ENCODE peak calls at places on chromosomes 2 and 18, in six cellular contexts. T is AG09319; O is GM03348; Q is stimulated activated CD4-positive, alpha-beta T cell treated with anti-CD3 and anti-CD28 coated beads, Interleukin-4, amount 100 ng/mL, for 1 hour; B is AG04449; I is CD8-positive, alpha-beta T cell. L is an unnamed sample.

GRCh38 chr2:167191588-167191987 is 303.3 kb downstream of the XIRP2 start:
- DNase-seq in T (no peak), O (no peak), Q (no peak), B (no peak), I (no peak), L (no peak)

GRCh38 chr18:25826377-25826776 is 264.0 kb downstream of the SS18 start:
- DNase-seq in T (no peak), O (no peak), Q (no peak), B (no peak), I (no peak), L (no peak)

GRCh38 chr2:176169181-176169580 is 12.1 kb downstream of the HOXD3 start:
- DNase-seq in T (no peak), O (no peak), Q (no peak), B (no peak), I (no peak), L (no peak)

GRCh38 chr2:159855153-159856140 is 57.4 kb upstream of the CD302 start:
- DNase-seq in T (no peak), O (no peak), Q (no peak), B (no peak), I (no peak), L (no peak)

GRCh38 chr2:239171643-239172042 is 229.2 kb downstream of the HDAC4 start:
- DNase-seq in T (no peak), O (no peak), Q (no peak), B (no peak), I (no peak), L (no peak)

GRCh38 chr2:134866498-134867099 is 28.2 kb downstream of the ACMSD start:
- DNase-seq in T (no peak), O (no peak), Q (no peak), B (peak; percentile 17), I (no peak), L (no peak)

GRCh38 chr18:78085241-78086185 is 835.9 kb downstream of the GALR1 start:
- DNase-seq in T (no peak), O (no peak), Q (no peak), B (no peak), I (no peak), L (no peak)

GRCh38 chr2:196434217-196434616 is 205.3 kb upstream of the CCDC150 start:
- DNase-seq in T (no peak), O (no peak), Q (no peak), B (no peak), I (no peak), L (no peak)

GRCh38 chr2:215745316-215745715 is 268.0 kb downstream of the MREG start:
- DNase-seq in T (no peak), O (no peak), Q (no peak), B (no peak), I (no peak), L (no peak)

GRCh38 chr2:36770542-36771287 is 74.2 kb downstream of the VIT start:
- DNase-seq in T (no peak), O (peak; percentile 61), Q (peak; percentile 26), B (no peak), I (no peak), L (peak; percentile 95)

GRCh38 chr2:134140251-134140661 is 113.6 kb upstream of the MGAT5 start:
- DNase-seq in T (no peak), O (no peak), Q (no peak), B (no peak), I (no peak), L (no peak)

GRCh38 chr18:56374005-56374655 is 264.3 kb downstream of the TXNL1 start:
- DNase-seq in T (no peak), O (no peak), Q (no peak), B (no peak), I (no peak), L (no peak)

GRCh38 chr2:96129528-96130120 is 8.7 kb downstream of the ASTL start:
- DNase-seq in T (no peak), O (no peak), Q (no peak), B (no peak), I (no peak), L (no peak)

GRCh38 chr2:1990151-1990589 is 245.9 kb upstream of the PXDN start:
- DNase-seq in T (no peak), O (no peak), Q (no peak), B (no peak), I (no peak), L (no peak)

GRCh38 chr2:37602040-37602439 is 69.4 kb downstream of the CDC42EP3 start:
- DNase-seq in T (no peak), O (no peak), Q (no peak), B (no peak), I (no peak), L (no peak)

GRCh38 chr2:3168230-3168891 is 209.3 kb downstream of the EIPR1 start:
- DNase-seq in T (peak; percentile 22), O (peak; percentile 83), Q (no peak), B (peak; percentile 19), I (no peak), L (peak; percentile 92)

GRCh38 chr2:74286725-74287124 is 56.5 kb downstream of the SLC4A5 start:
- DNase-seq in T (no peak), O (no peak), Q (no peak), B (no peak), I (no peak), L (no peak)

GRCh38 chr2:109239720-109240119 is 110.7 kb downstream of the SH3RF3 start:
- DNase-seq in T (no peak), O (no peak), Q (no peak), B (peak; percentile 28), I (peak; percentile 36), L (peak; percentile 61)

GRCh38 chr2:234137400-234138014 is 87.0 kb downstream of the SPP2 start:
- DNase-seq in T (no peak), O (peak; percentile 38), Q (no peak), B (no peak), I (no peak), L (peak; percentile 80)

GRCh38 chr18:41545091-41545888 is 409.7 kb upstream of the PIK3C3 start:
- DNase-seq in T (no peak), O (no peak), Q (no peak), B (no peak), I (no peak), L (no peak)

GRCh38 chr18:36655074-36655473 is 173.7 kb downstream of the TPGS2 start:
- DNase-seq in T (no peak), O (no peak), Q (no peak), B (no peak), I (no peak), L (no peak)

GRCh38 chr2:215441560-215442391 is 5.9 kb upstream of the FN1 start:
- DNase-seq in T (peak; percentile 69), O (no peak), Q (no peak), B (no peak), I (no peak), L (no peak)

GRCh38 chr2:10839813-10840212 is 27.2 kb upstream of the PDIA6 start:
- DNase-seq in T (no peak), O (peak; percentile 35), Q (no peak), B (no peak), I (no peak), L (peak; percentile 54)

GRCh38 chr2:152335016-152335850 is at the start of gene FMNL2:
- DNase-seq in T (no peak), O (peak; percentile 93), Q (peak; percentile 43), B (no peak), I (no peak), L (peak; percentile 96)

GRCh38 chr2:128749206-128749605 is 430.5 kb upstream of the HS6ST1 start:
- DNase-seq in T (no peak), O (no peak), Q (no peak), B (no peak), I (no peak), L (no peak)

GRCh38 chr2:100741880-100742814 is 77.8 kb upstream of the NPAS2 start:
- DNase-seq in T (peak; percentile 93), O (peak; percentile 80), Q (no peak), B (peak; percentile 98), I (no peak), L (no peak)

GRCh38 chr18:31778391-31778950 is 17.8 kb upstream of the SLC25A52 start:
- DNase-seq in T (no peak), O (no peak), Q (no peak), B (no peak), I (no peak), L (no peak)

GRCh38 chr2:169302364-169302763 is 60.0 kb downstream of the LRP2 start:
- DNase-seq in T (no peak), O (no peak), Q (no peak), B (no peak), I (no peak), L (no peak)

GRCh38 chr2:98387478-98387877 is 41.2 kb downstream of the CNGA3 start:
- DNase-seq in T (no peak), O (no peak), Q (no peak), B (no peak), I (peak; percentile 21), L (no peak)

GRCh38 chr2:9772999-9773904 is 70.0 kb upstream of the TAF1B start:
- DNase-seq in T (no peak), O (no peak), Q (no peak), B (no peak), I (no peak), L (no peak)

GRCh38 chr2:26559556-26559955 is 81.6 kb downstream of the CIB4 start:
- DNase-seq in T (no peak), O (no peak), Q (no peak), B (no peak), I (no peak), L (peak; percentile 58)

GRCh38 chr2:28927878-28928277 is 33.4 kb downstream of the WDR43 start:
- DNase-seq in T (peak; percentile 3), O (peak; percentile 41), Q (no peak), B (peak; percentile 55), I (no peak), L (no peak)

GRCh38 chr2:239168575-239168974 is 232.2 kb downstream of the HDAC4 start:
- DNase-seq in T (no peak), O (no peak), Q (no peak), B (no peak), I (no peak), L (no peak)

GRCh38 chr2:241859436-241860183 is 916 bp upstream of the PDCD1 start:
- DNase-seq in T (no peak), O (peak; percentile 73), Q (peak; percentile 66), B (no peak), I (no peak), L (no peak)

L was measured in mesendoderm.